ENCODE peak calls at places on chromosome 11, in four cellular contexts. Z is astrocyte of the spinal cord, G is keratinocyte, T is breast epithelium. K is an unnamed sample.

GRCh38 chr11:2731285-2732125 is 31.7 kb upstream of the KCNQ1OT1 start:
- DNase-seq in Z (no peak), G (no peak), T (no peak), K (no peak)

GRCh38 chr11:74783241-74783871 is 34.7 kb downstream of the RNF169 start:
- DNase-seq in Z (peak), G (no peak), T (no peak), K (no peak)

GRCh38 chr11:67288452-67289225 is 464 bp upstream of the ANKRD13D start:
- DNase-seq in G (no peak), Z (peak), T (peak), K (peak)

GRCh38 chr11:122743949-122744876 is 88.7 kb downstream of the UBASH3B start:
- DNase-seq in T (no peak), G (no peak), Z (no peak), K (no peak)

GRCh38 chr11:36345535-36346141 is 49.5 kb downstream of the PRR5L start:
- DNase-seq in G (no peak), Z (no peak), T (no peak), K (no peak)

GRCh38 chr11:84313830-84314359 is 1027.7 kb upstream of the CCDC90B start:
- DNase-seq in Z (no peak), G (no peak), T (no peak), K (no peak)

GRCh38 chr11:128471138-128471661 is 116.2 kb downstream of the ETS1 start:
- DNase-seq in Z (no peak), G (no peak), T (no peak), K (no peak)

GRCh38 chr11:122871302-122871701 is 11.3 kb upstream of the JHY start:
- DNase-seq in G (no peak), Z (no peak), T (no peak), K (no peak)

GRCh38 chr11:48107188-48107704 is 109.4 kb upstream of the OR4B1 start:
- DNase-seq in G (no peak), T (no peak), Z (no peak), K (no peak)

GRCh38 chr11:1302461-1303073 is 6.9 kb downstream of the TOLLIP start:
- DNase-seq in Z (no peak), G (no peak), T (no peak), K (no peak)

GRCh38 chr11:77074626-77075221 is 8.0 kb downstream of the CAPN5 start:
- DNase-seq in Z (no peak), G (no peak), T (peak), K (no peak)

GRCh38 chr11:77074205-77074604 is 7.4 kb downstream of the CAPN5 start:
- DNase-seq in T (peak), Z (no peak), G (no peak), K (no peak)

GRCh38 chr11:77072851-77073327 is 6.1 kb downstream of the CAPN5 start:
- DNase-seq in T (peak), Z (no peak), G (no peak), K (no peak)

GRCh38 chr11:77071671-77072605 is 5.2 kb downstream of the CAPN5 start:
- DNase-seq in Z (no peak), T (peak), G (no peak), K (no peak)

GRCh38 chr11:77073328-77074001 is 6.7 kb downstream of the CAPN5 start:
- DNase-seq in T (peak), G (peak), Z (peak), K (peak)
- TF ChIP-seq CTCF in T (no peak), G (peak), Z (peak), K (peak)

DNA sequence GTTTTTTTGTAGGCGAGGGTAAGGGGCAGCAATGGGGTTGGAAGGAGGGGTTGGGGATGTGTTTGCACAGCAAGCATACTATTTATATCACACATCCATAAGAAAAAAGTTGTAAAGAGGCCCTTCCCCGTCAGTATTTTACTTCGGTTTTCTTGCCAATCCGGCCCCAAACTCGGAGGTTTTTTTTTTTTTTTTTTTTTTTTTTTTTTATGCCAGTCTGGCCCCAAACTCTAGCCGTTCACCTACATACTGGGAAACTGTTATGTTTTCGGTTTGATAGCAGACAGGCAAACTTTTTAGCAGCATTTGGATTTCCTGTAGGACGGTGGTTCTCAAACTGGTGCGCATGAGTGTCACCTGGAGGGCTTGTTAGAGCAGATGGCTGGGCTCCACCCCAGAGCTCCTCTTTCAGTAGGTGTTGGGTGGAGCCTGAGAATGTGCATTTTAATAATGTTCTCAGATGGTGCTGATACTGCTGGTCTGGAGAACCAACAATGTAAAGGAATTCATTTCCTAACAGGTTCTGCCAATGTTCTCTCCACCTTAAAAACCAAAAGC is 76.5 kb upstream of the ZBED5 start:
- DNase-seq in T (no peak), Z (no peak), G (no peak), K (no peak)
- H3K4me3 ChIP-seq in T (peak), Z (peak), G (peak), K (peak)

GRCh38 chr11:27621440-27622161 is 78.7 kb downstream of the BDNF start:
- DNase-seq in G (no peak), T (no peak), Z (no peak), K (no peak)
- TF ChIP-seq CTCF in G (no peak), T (no peak), Z (no peak), K (no peak)

GRCh38 chr11:115660072-115660805 is 156.0 kb upstream of the CADM1 start:
- DNase-seq in G (no peak), T (no peak), Z (no peak), K (no peak)
- H3K4me3 ChIP-seq in G (peak), T (no peak), Z (peak), K (peak)

GRCh38 chr11:119370486-119371046 is 10.9 kb downstream of the USP2 start:
- DNase-seq in G (no peak), Z (no peak), T (peak), K (no peak)

GRCh38 chr11:119372260-119373058 is 9.0 kb downstream of the USP2 start:
- DNase-seq in G (no peak), T (peak), Z (no peak), K (no peak)

GRCh38 chr11:119371067-119371601 is 10.4 kb downstream of the USP2 start:
- DNase-seq in Z (no peak), T (peak), G (no peak), K (no peak)

GRCh38 chr11:119373059-119373875 is 8.2 kb downstream of the USP2 start:
- DNase-seq in G (no peak), T (peak), Z (no peak), K (no peak)

GRCh38 chr11:119371778-119372182 is 9.7 kb downstream of the USP2 start:
- DNase-seq in T (peak), G (no peak), Z (no peak), K (no peak)
- TF ChIP-seq CTCF in T (peak), G (peak), Z (no peak), K (peak)

GRCh38 chr11:57648791-57649735 is 649 bp downstream of the YPEL4 start:
- DNase-seq in Z (no peak), G (no peak), T (no peak), K (no peak)
- H3K4me3 ChIP-seq in Z (peak), G (peak), T (peak), K (peak)

GRCh38 chr11:110529043-110529442 is 99.3 kb downstream of the FDX1 start:
- DNase-seq in G (no peak), T (no peak), Z (peak), K (no peak)
- TF ChIP-seq CTCF in G (peak), T (no peak), Z (peak), K (no peak)

K was measured in thoracic aorta.